ENCODE peak calls at places on chromosomes 11 and 22, in ten cellular contexts. L is transverse colon, P is foreskin fibroblast, C is left ventricle myocardium inferior, W is progenitor cell of endocrine pancreas, V is AG04450, Q is psoas muscle, R is glutamatergic neuron, X is upper lobe of left lung, J is Peyer's patch. U is an unnamed sample.
A peak's percentile ranks its signal among the peaks of the same experiment; 100 is the strongest.

GRCh38 chr11:114463999-114464398 is 24.7 kb downstream of the REXO2 start:
- DNase-seq in L (no peak), P (no peak), C (no peak), W (no peak), V (no peak), Q (no peak), R (no peak), X (no peak), J (no peak), U (no peak)

GRCh38 chr22:42951093-42951710 is 63.7 kb downstream of the PACSIN2 start:
- DNase-seq in L (no peak), P (no peak), C (no peak), W (no peak), V (no peak), Q (no peak), R (no peak), X (no peak), J (peak; percentile 44), U (no peak)

GRCh38 chr11:117830072-117830471 is 5.5 kb upstream of the FXYD2 start:
- DNase-seq in L (no peak), P (no peak), C (no peak), W (no peak), V (no peak), Q (no peak), R (peak; percentile 12), X (no peak), J (peak; percentile 44), U (no peak)

GRCh38 chr22:18088825-18089568 is 11.2 kb downstream of the PEX26 start:
- DNase-seq in L (peak; percentile 71), P (no peak), C (no peak), W (no peak), V (no peak), Q (peak; percentile 66), R (no peak), X (no peak), J (peak; percentile 75), U (no peak)

GRCh38 chr11:71326328-71326940 is 74.1 kb upstream of the SHANK2 start:
- DNase-seq in L (no peak), P (no peak), C (no peak), W (no peak), V (no peak), Q (peak; percentile 23), R (no peak), X (no peak), J (peak; percentile 15), U (no peak)

GRCh38 chr11:116333193-116333592 is 439.6 kb downstream of the BUD13 start:
- DNase-seq in L (no peak), P (no peak), C (no peak), W (no peak), V (no peak), Q (no peak), R (no peak), X (no peak), J (no peak), U (no peak)

GRCh38 chr11:985848-986247 is 50.7 kb downstream of the MUC6 start:
- DNase-seq in L (no peak), P (no peak), C (no peak), W (no peak), V (no peak), Q (no peak), R (no peak), X (no peak), J (no peak), U (no peak)

GRCh38 chr22:18023509-18024275 is 669 bp downstream of the MICAL3 start:
- DNase-seq in L (peak; percentile 90), P (peak; percentile 86), C (peak; percentile 82), W (peak; percentile 34), V (peak; percentile 48), Q (peak; percentile 93), R (peak; percentile 76), X (peak; percentile 31), J (peak; percentile 87), U (peak; percentile 50)

GRCh38 chr11:9573775-9574555 is 495 bp downstream of the WEE1 start:
- DNase-seq in L (peak; percentile 32), P (no peak), C (peak; percentile 37), W (no peak), V (no peak), Q (peak; percentile 56), R (peak; percentile 63), X (peak; percentile 23), J (peak; percentile 60), U (no peak)

GRCh38 chr11:17408641-17409040 is 20.2 kb upstream of the KCNJ11 start:
- DNase-seq in L (no peak), P (no peak), C (no peak), W (no peak), V (no peak), Q (no peak), R (no peak), X (no peak), J (no peak), U (no peak)

GRCh38 chr11:5285703-5286102 is 16.0 kb upstream of the HBE1 start:
- DNase-seq in L (no peak), P (no peak), C (no peak), W (no peak), V (no peak), Q (no peak), R (no peak), X (no peak), J (no peak), U (no peak)

GRCh38 chr11:12914401-12914912 is 94.7 kb upstream of the RASSF10 start:
- DNase-seq in L (peak; percentile 24), P (peak; percentile 72), C (peak; percentile 75), W (peak; percentile 61), V (no peak), Q (peak; percentile 93), R (peak; percentile 83), X (peak; percentile 35), J (no peak), U (no peak)

DNA sequence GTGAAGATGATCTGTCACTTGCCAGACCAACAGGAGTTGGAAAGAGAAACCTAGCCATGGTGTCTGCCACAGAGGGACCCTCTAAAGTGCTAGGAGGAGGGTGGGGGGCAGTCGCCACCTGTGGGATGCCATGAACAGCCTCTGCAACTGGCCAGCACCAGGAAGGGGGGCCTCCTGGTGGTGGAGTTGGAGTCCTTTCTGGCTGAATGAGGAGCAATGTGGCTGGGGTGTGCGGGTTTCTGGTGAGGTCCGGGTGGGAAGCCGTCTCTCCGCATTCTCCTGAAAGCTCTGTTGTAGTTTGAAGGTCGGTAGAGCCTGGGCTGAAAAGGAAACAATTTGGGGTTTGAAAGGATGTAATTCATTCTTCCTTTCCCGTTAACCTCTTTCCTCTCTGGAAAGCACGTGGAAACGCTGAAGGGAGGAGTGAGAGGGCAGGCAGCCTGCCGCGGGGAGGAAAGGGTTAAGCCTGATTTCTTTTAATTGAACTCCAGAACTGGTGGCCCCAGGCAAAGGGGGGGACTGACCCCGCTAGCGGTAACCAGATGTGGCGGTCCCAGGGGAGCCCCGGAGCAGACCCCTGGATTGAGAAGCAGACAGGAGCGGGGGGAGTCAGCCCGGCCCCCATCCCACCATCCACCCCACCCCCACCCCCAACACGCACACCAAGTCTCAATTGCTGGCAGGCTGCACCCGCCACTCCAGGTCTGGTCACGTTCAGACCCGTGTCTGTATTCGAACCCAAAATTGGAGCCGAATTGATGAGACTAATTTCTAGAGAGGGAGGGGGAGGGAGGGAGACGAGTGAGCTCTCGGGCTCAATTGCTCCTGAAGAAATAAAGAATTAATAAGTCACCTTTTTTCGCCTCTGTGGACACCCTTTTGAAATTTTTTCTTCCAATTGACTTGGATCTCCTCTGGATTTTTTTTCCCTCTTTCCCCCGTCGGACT is 1.8 kb upstream of the FLI1 start:
- DNase-seq in L (no peak), P (no peak), C (no peak), W (no peak), V (no peak), Q (peak; percentile 50), R (peak; percentile 31), X (no peak), J (no peak), U (no peak)
- TF ChIP-seq CTCF in L (peak; percentile 7), P (peak; percentile 41), C (peak; percentile 29), W (peak; percentile 24), V (peak; percentile 32), Q (peak; percentile 5), R (no peak), X (peak; percentile 10), J (no peak), U (no peak)

DNA sequence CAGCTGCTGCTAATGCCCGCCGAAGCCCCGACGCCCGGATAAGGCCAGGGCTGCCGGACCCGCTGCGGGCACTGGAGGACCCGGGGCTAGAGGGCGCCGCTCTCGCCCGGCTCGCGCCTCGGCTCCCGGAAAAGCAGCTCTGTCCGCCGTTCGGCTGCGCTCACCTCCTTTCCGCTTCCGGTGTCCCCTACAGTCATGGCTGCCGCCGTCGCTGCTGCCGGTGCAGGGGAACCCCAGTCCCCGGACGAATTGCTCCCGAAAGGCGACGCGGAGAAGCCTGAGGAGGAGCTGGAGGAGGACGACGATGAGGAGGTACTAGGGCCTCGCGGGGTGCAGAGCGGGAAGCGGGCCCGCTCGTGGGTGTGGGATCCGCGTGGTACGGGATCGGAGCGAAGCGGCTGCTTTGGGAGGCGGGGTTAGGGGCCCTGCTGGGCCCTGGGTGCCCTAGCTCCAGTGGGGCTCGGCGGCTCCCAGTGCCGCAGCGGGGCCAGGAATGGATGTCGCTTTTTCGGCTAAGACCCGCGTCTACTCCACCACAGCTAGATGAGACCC is at the start of gene TOMM22:
- DNase-seq in L (peak; percentile 91), P (peak; percentile 87), C (peak; percentile 88), W (peak; percentile 72), V (no peak), Q (peak; percentile 95), R (peak; percentile 90), X (peak; percentile 93), J (peak; percentile 94), U (peak; percentile 84)
- TF ChIP-seq CTCF in L (peak; percentile 43), P (peak; percentile 62), C (peak; percentile 61), W (peak; percentile 66), V (peak; percentile 65), Q (peak; percentile 59), R (no peak), X (peak; percentile 74), J (peak; percentile 58), U (no peak)

GRCh38 chr11:10978189-10978588 is 120.3 kb upstream of the ZBED5 start:
- DNase-seq in L (no peak), P (no peak), C (no peak), W (no peak), V (no peak), Q (no peak), R (no peak), X (no peak), J (no peak), U (no peak)
- TF ChIP-seq CTCF in L (no peak), P (no peak), C (no peak), W (no peak), V (no peak), Q (no peak), R (no peak), X (no peak), J (no peak), U (no peak)

DNA sequence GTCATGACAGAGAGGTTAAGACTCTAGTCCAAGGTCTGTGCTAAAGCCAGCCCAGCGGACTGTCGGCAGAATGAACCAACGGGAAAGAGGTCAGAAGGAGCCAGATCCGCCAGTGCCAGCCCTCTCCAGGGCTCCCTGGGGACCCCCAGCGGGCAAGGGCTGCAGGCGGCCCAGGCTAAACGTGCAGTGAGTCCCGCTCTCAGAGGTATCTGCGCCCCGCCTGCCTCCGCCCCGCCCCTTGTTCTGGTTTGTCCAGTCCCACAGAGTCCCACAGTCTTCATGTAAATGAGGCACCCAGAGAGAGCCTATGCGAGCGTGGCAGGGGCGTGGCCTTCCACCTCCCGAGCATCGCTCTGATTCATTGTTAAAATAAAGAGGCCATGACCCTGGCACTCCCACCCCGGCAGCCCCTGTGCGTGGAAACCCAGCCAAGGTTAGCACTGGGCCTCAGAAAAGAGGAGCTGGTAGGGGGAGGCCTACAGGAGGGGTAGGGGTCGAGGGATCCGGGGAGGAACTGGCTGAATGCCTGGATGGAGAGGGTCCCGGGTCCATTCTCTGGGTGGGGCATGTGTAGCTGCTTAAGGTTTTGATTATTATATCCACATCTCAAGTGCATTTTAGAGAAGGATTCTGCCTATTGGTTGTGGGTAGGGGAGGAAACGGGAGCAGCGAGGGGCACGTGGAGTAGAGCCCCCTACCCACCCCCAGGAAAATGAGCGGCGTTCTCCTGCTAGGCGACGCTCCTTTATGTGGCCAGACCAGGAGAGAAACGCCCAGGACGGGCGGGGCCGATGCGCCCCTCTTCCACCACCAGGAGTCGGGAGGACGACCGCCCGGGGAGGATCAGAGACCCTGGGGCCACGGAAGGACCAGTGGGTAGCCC is at the start of gene TRIOBP:
- DNase-seq in L (peak; percentile 95), P (peak; percentile 95), C (peak; percentile 96), W (peak; percentile 97), V (peak; percentile 78), Q (peak; percentile 97), R (peak; percentile 99), X (peak; percentile 97), J (peak; percentile 94), U (peak; percentile 76)
- TF ChIP-seq CTCF in L (peak; percentile 44), P (peak; percentile 60), C (peak; percentile 58), W (peak; percentile 72), V (peak; percentile 66), Q (peak; percentile 44), R (peak; percentile 61), X (peak; percentile 47), J (no peak), U (no peak)